ENCODE peak calls at places on chromosomes 11 and 22, in four cellular contexts. E is anterior cingulate cortex, B is M059J, F is ELF-1. M is an unnamed sample.

GRCh38 chr11:22491826-22492225 is 133.8 kb downstream of the FANCF start:
- DNase-seq in B (peak; percentile 58), F (no peak), E (no peak), M (no peak)

GRCh38 chr11:110376711-110377324 is 52.9 kb upstream of the FDX1 start:
- DNase-seq in E (peak; percentile 22), F (peak; percentile 84), B (peak; percentile 85), M (no peak)

GRCh38 chr11:70250876-70251275 is 19.6 kb upstream of the PPFIA1 start:
- DNase-seq in B (no peak), E (no peak), F (no peak), M (no peak)

GRCh38 chr11:94139421-94139820 is 10.8 kb downstream of the PANX1 start:
- DNase-seq in B (peak; percentile 69), E (no peak), F (peak; percentile 63), M (no peak)

GRCh38 chr11:117908959-117909610 is 20.1 kb downstream of the TMPRSS13 start:
- DNase-seq in B (no peak), F (no peak), E (no peak), M (no peak)

GRCh38 chr11:123745764-123746451 is 4.4 kb upstream of the ZNF202 start:
- DNase-seq in E (no peak), F (peak; percentile 53), B (no peak), M (no peak)

GRCh38 chr11:1872267-1872985 is 19.3 kb downstream of the PRR33 start:
- DNase-seq in B (no peak), F (no peak), E (no peak), M (no peak)

GRCh38 chr22:37484115-37485005 is 1.8 kb downstream of the MFNG start:
- DNase-seq in B (no peak), F (no peak), E (peak; percentile 31), M (peak; percentile 72)

GRCh38 chr22:24847490-24847889 is 41.5 kb downstream of the SGSM1 start:
- DNase-seq in B (no peak), F (no peak), E (no peak), M (no peak)

GRCh38 chr22:43183496-43184263 is 3.3 kb downstream of the TTLL12 start:
- DNase-seq in B (peak; percentile 70), F (no peak), E (no peak), M (no peak)

GRCh38 chr11:553083-553948 is 7.2 kb downstream of the LMNTD2 start:
- DNase-seq in E (no peak), B (no peak), F (peak; percentile 58), M (no peak)

GRCh38 chr11:31783264-31783663 is 27.9 kb downstream of the PAX6 start:
- DNase-seq in F (no peak), B (no peak), E (no peak), M (no peak)

GRCh38 chr22:35835998-35836691 is 118.5 kb downstream of the APOL5 start:
- DNase-seq in B (peak; percentile 88), F (peak; percentile 87), E (peak; percentile 20), M (no peak)

GRCh38 chr22:45090364-45090960 is 73.3 kb upstream of the NUP50 start:
- DNase-seq in F (peak; percentile 84), B (no peak), E (no peak), M (no peak)

GRCh38 chr11:124900464-124900863 is 2.8 kb upstream of the ROBO4 start:
- DNase-seq in B (peak; percentile 92), F (peak; percentile 36), E (no peak), M (no peak)

GRCh38 chr11:92045325-92045724 is 179.3 kb upstream of the FAT3 start:
- DNase-seq in E (no peak), F (no peak), B (peak; percentile 58), M (no peak)

GRCh38 chr11:70912226-70912840 is 340.0 kb downstream of the SHANK2 start:
- DNase-seq in B (peak; percentile 5), E (no peak), F (no peak), M (no peak)

GRCh38 chr11:45163956-45164575 is 17.6 kb downstream of the PRDM11 start:
- DNase-seq in F (no peak), E (peak; percentile 27), B (peak; percentile 67), M (no peak)

GRCh38 chr22:41248758-41249157 is 8.0 kb upstream of the CHADL start:
- DNase-seq in E (no peak), B (no peak), F (no peak), M (no peak)

GRCh38 chr22:16608931-16609330 is 16.3 kb upstream of the CCT8L2 start:
- DNase-seq in B (no peak), E (no peak), F (no peak), M (no peak)

GRCh38 chr11:3786781-3787428 is 10.4 kb downstream of the NUP98 start:
- DNase-seq in E (no peak), F (no peak), B (peak; percentile 75), M (no peak)

GRCh38 chr11:11349870-11350325 is 3.2 kb downstream of the CSNK2A3 start:
- DNase-seq in E (no peak), F (no peak), B (peak; percentile 15), M (no peak)

GRCh38 chr11:57779275-57779674 is 17.7 kb downstream of the CTNND1 start:
- DNase-seq in F (peak; percentile 94), E (peak; percentile 56), B (peak; percentile 88), M (no peak)

GRCh38 chr11:127383026-127383425 is 382.5 kb upstream of the KIRREL3 start:
- DNase-seq in E (peak; percentile 0), F (no peak), B (no peak), M (no peak)

GRCh38 chr11:76102772-76103171 is 103.5 kb downstream of the WNT11 start:
- DNase-seq in B (no peak), F (no peak), E (no peak), M (no peak)

GRCh38 chr22:19891350-19892248 is 36.9 kb upstream of the GNB1L start:
- DNase-seq in F (peak; percentile 89), B (peak; percentile 84), E (no peak), M (peak; percentile 90)

GRCh38 chr11:4480577-4481539 is 1.6 kb upstream of the OR52K1 start:
- DNase-seq in E (no peak), B (peak; percentile 51), F (no peak), M (no peak)

GRCh38 chr11:48099916-48100446 is 116.6 kb upstream of the OR4B1 start:
- DNase-seq in F (no peak), E (no peak), B (no peak), M (no peak)

GRCh38 chr22:24455751-24456426 is 28.5 kb downstream of the ADORA2A start:
- DNase-seq in B (no peak), E (no peak), F (no peak), M (no peak)

GRCh38 chr22:17706947-17707346 is 67.3 kb downstream of the BID start:
- DNase-seq in B (no peak), E (no peak), F (no peak), M (no peak)

GRCh38 chr11:34303028-34303427 is 54.8 kb downstream of the ABTB2 start:
- DNase-seq in F (no peak), B (peak; percentile 32), E (no peak), M (no peak)

GRCh38 chr11:30710216-30710615 is 124.1 kb upstream of the MPPED2 start:
- DNase-seq in E (no peak), B (no peak), F (no peak), M (no peak)